ENCODE peak calls at places on chromosomes 1 and 21, in eight cellular contexts. One of them, this sample, is unnamed.

GRCh38 chr1:189149547-189150375 is 1327.9 kb downstream of the BRINP3 start:
- DNase-seq in BJ: no peak
- DNase-seq in A549: peak; percentile 80
- DNase-seq in pancreas: peak; percentile 21
- DNase-seq in dorsolateral prefrontal cortex: no peak
- DNase-seq in fibroblast of lung: no peak
- DNase-seq in epithelial cell of esophagus: no peak
- DNase-seq in stomach: peak; percentile 26
- DNase-seq in this sample: peak; percentile 17

GRCh38 chr21:45620201-45620600 is 23.3 kb upstream of the PCBP3 start:
- DNase-seq in epithelial cell of esophagus: no peak
- DNase-seq in A549: no peak
- DNase-seq in fibroblast of lung: no peak
- DNase-seq in stomach: no peak
- DNase-seq in BJ: no peak
- DNase-seq in dorsolateral prefrontal cortex: peak; percentile 2
- DNase-seq in pancreas: no peak
- DNase-seq in this sample: no peak

GRCh38 chr1:24506706-24507422 is 4.2 kb downstream of the RCAN3 start:
- DNase-seq in BJ: no peak
- DNase-seq in fibroblast of lung: no peak
- DNase-seq in epithelial cell of esophagus: no peak
- DNase-seq in stomach: no peak
- DNase-seq in dorsolateral prefrontal cortex: no peak
- DNase-seq in A549: no peak
- DNase-seq in pancreas: no peak
- DNase-seq in this sample: no peak

GRCh38 chr1:51768971-51769601 is 109.4 kb downstream of the NRDC start:
- DNase-seq in stomach: no peak
- DNase-seq in fibroblast of lung: peak; percentile 56
- DNase-seq in BJ: no peak
- DNase-seq in epithelial cell of esophagus: peak; percentile 71
- DNase-seq in pancreas: no peak
- DNase-seq in A549: peak; percentile 65
- DNase-seq in dorsolateral prefrontal cortex: no peak
- DNase-seq in this sample: peak; percentile 68

GRCh38 chr1:222914861-222915632 is 100.2 kb downstream of the DISP1 start:
- DNase-seq in BJ: no peak
- DNase-seq in dorsolateral prefrontal cortex: no peak
- DNase-seq in stomach: no peak
- DNase-seq in A549: peak; percentile 47
- DNase-seq in pancreas: no peak
- DNase-seq in fibroblast of lung: peak; percentile 82
- DNase-seq in epithelial cell of esophagus: peak; percentile 80
- DNase-seq in this sample: no peak

GRCh38 chr1:226482196-226482595 is 66.4 kb upstream of the STUM start:
- DNase-seq in epithelial cell of esophagus: no peak
- DNase-seq in fibroblast of lung: no peak
- DNase-seq in stomach: peak; percentile 13
- DNase-seq in pancreas: no peak
- DNase-seq in A549: no peak
- DNase-seq in BJ: no peak
- DNase-seq in dorsolateral prefrontal cortex: no peak
- DNase-seq in this sample: no peak

GRCh38 chr1:95627244-95627643 is 393.2 kb downstream of the RWDD3 start:
- DNase-seq in A549: no peak
- DNase-seq in epithelial cell of esophagus: peak; percentile 7
- DNase-seq in BJ: no peak
- DNase-seq in pancreas: no peak
- DNase-seq in dorsolateral prefrontal cortex: no peak
- DNase-seq in stomach: no peak
- DNase-seq in fibroblast of lung: no peak
- DNase-seq in this sample: no peak

GRCh38 chr1:24920155-24920925 is 9.7 kb downstream of the RUNX3 start:
- DNase-seq in dorsolateral prefrontal cortex: no peak
- DNase-seq in fibroblast of lung: no peak
- DNase-seq in A549: no peak
- DNase-seq in epithelial cell of esophagus: no peak
- DNase-seq in stomach: no peak
- DNase-seq in BJ: no peak
- DNase-seq in pancreas: no peak
- DNase-seq in this sample: peak; percentile 73

GRCh38 chr21:44756416-44757185 is 45.0 kb downstream of the UBE2G2 start:
- DNase-seq in fibroblast of lung: no peak
- DNase-seq in pancreas: no peak
- DNase-seq in epithelial cell of esophagus: peak; percentile 72
- DNase-seq in A549: no peak
- DNase-seq in dorsolateral prefrontal cortex: no peak
- DNase-seq in stomach: no peak
- DNase-seq in BJ: no peak
- DNase-seq in this sample: no peak

GRCh38 chr1:85550784-85551516 is 29.6 kb upstream of the CCN1 start:
- DNase-seq in pancreas: no peak
- DNase-seq in fibroblast of lung: peak; percentile 91
- DNase-seq in stomach: no peak
- DNase-seq in BJ: peak; percentile 33
- DNase-seq in epithelial cell of esophagus: peak; percentile 84
- DNase-seq in dorsolateral prefrontal cortex: no peak
- DNase-seq in A549: no peak
- DNase-seq in this sample: no peak

GRCh38 chr1:67556297-67556900 is 126.2 kb upstream of the SERBP1 start:
- DNase-seq in pancreas: no peak
- DNase-seq in fibroblast of lung: no peak
- DNase-seq in A549: no peak
- DNase-seq in stomach: no peak
- DNase-seq in epithelial cell of esophagus: no peak
- DNase-seq in dorsolateral prefrontal cortex: no peak
- DNase-seq in BJ: no peak
- DNase-seq in this sample: no peak

GRCh38 chr1:186044079-186044685 is 310.0 kb downstream of the HMCN1 start:
- DNase-seq in fibroblast of lung: no peak
- DNase-seq in pancreas: no peak
- DNase-seq in BJ: no peak
- DNase-seq in stomach: no peak
- DNase-seq in dorsolateral prefrontal cortex: no peak
- DNase-seq in A549: no peak
- DNase-seq in epithelial cell of esophagus: no peak
- DNase-seq in this sample: no peak

GRCh38 chr1:239719642-239720258 is 333.4 kb downstream of the CHRM3 start:
- DNase-seq in epithelial cell of esophagus: no peak
- DNase-seq in BJ: no peak
- DNase-seq in stomach: no peak
- DNase-seq in fibroblast of lung: no peak
- DNase-seq in pancreas: no peak
- DNase-seq in dorsolateral prefrontal cortex: no peak
- DNase-seq in A549: no peak
- DNase-seq in this sample: no peak

GRCh38 chr1:43267818-43268425 is 1.9 kb upstream of the TMEM125 start:
- DNase-seq in A549: no peak
- DNase-seq in stomach: peak; percentile 23
- DNase-seq in epithelial cell of esophagus: no peak
- DNase-seq in fibroblast of lung: no peak
- DNase-seq in BJ: no peak
- DNase-seq in dorsolateral prefrontal cortex: peak; percentile 7
- DNase-seq in pancreas: peak; percentile 9
- DNase-seq in this sample: no peak

GRCh38 chr1:59761440-59761839 is 53.3 kb upstream of the HOOK1 start:
- DNase-seq in A549: no peak
- DNase-seq in stomach: no peak
- DNase-seq in pancreas: no peak
- DNase-seq in BJ: no peak
- DNase-seq in epithelial cell of esophagus: peak; percentile 88
- DNase-seq in dorsolateral prefrontal cortex: no peak
- DNase-seq in fibroblast of lung: no peak
- DNase-seq in this sample: no peak

GRCh38 chr1:3352952-3353331 is 101.5 kb upstream of the ARHGEF16 start:
- DNase-seq in A549: no peak
- DNase-seq in pancreas: no peak
- DNase-seq in fibroblast of lung: peak; percentile 77
- DNase-seq in stomach: no peak
- DNase-seq in dorsolateral prefrontal cortex: no peak
- DNase-seq in epithelial cell of esophagus: no peak
- DNase-seq in BJ: no peak
- DNase-seq in this sample: no peak

GRCh38 chr21:33412832-33413519 is 9.8 kb downstream of the IFNGR2 start:
- DNase-seq in fibroblast of lung: no peak
- DNase-seq in epithelial cell of esophagus: no peak
- DNase-seq in A549: no peak
- DNase-seq in pancreas: no peak
- DNase-seq in stomach: peak; percentile 37
- DNase-seq in BJ: no peak
- DNase-seq in dorsolateral prefrontal cortex: no peak
- DNase-seq in this sample: peak; percentile 71

GRCh38 chr1:93587354-93587753 is 94.3 kb downstream of the BCAR3 start:
- DNase-seq in A549: no peak
- DNase-seq in dorsolateral prefrontal cortex: no peak
- DNase-seq in epithelial cell of esophagus: no peak
- DNase-seq in fibroblast of lung: no peak
- DNase-seq in pancreas: no peak
- DNase-seq in BJ: no peak
- DNase-seq in stomach: no peak
- DNase-seq in this sample: no peak

GRCh38 chr1:93585059-93585966 is 96.3 kb downstream of the BCAR3 start:
- DNase-seq in pancreas: peak; percentile 97
- DNase-seq in epithelial cell of esophagus: peak; percentile 59
- DNase-seq in fibroblast of lung: peak; percentile 50
- DNase-seq in A549: peak; percentile 84
- DNase-seq in BJ: no peak
- DNase-seq in dorsolateral prefrontal cortex: no peak
- DNase-seq in stomach: peak; percentile 99
- DNase-seq in this sample: no peak

GRCh38 chr1:93588955-93589354 is 92.7 kb downstream of the BCAR3 start:
- DNase-seq in dorsolateral prefrontal cortex: no peak
- DNase-seq in stomach: no peak
- DNase-seq in A549: no peak
- DNase-seq in epithelial cell of esophagus: no peak
- DNase-seq in pancreas: no peak
- DNase-seq in BJ: no peak
- DNase-seq in fibroblast of lung: no peak
- DNase-seq in this sample: no peak

GRCh38 chr1:93591291-93591832 is 90.3 kb downstream of the BCAR3 start:
- DNase-seq in epithelial cell of esophagus: no peak
- DNase-seq in BJ: no peak
- DNase-seq in fibroblast of lung: no peak
- DNase-seq in dorsolateral prefrontal cortex: no peak
- DNase-seq in pancreas: no peak
- DNase-seq in stomach: no peak
- DNase-seq in A549: peak; percentile 55
- DNase-seq in this sample: no peak

DNA sequence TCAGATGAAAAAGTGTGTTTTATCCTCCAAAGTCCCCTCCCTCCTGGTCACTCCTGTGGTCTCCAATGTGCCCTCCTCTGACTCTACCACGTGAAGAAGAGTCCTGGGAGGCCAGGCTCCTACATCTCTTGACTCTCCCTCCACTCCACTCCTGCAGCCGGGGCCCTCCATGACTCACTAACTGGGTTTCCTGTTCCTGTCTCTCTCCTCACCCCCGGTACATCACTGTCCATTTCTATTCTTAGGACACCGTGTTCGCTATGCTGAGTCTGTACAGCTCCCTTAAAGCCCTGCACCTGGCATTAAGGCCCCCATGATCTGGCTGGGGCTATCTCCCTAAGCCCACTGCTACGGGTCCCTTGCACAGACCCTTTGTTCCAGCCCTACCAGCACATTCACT is 93.4 kb downstream of the BCAR3 start:
- DNase-seq in A549: no peak
- DNase-seq in fibroblast of lung: peak; percentile 48
- DNase-seq in BJ: no peak
- DNase-seq in pancreas: no peak
- DNase-seq in epithelial cell of esophagus: no peak
- DNase-seq in dorsolateral prefrontal cortex: no peak
- DNase-seq in stomach: no peak
- DNase-seq in this sample: no peak
- H3K4me3 ChIP-seq in A549: no peak overlapping the region
- H3K4me3 ChIP-seq in fibroblast of lung: no peak overlapping the region
- H3K4me3 ChIP-seq in BJ: no peak overlapping the region
- H3K4me3 ChIP-seq in pancreas: no peak overlapping the region
- H3K4me3 ChIP-seq in epithelial cell of esophagus: no peak overlapping the region
- H3K4me3 ChIP-seq in dorsolateral prefrontal cortex: no peak overlapping the region
- H3K4me3 ChIP-seq in stomach: no peak overlapping the region
- H3K4me3 ChIP-seq in this sample: no peak overlapping the region

GRCh38 chr1:5664906-5665875 is 327.0 kb downstream of the NPHP4 start:
- DNase-seq in stomach: no peak
- DNase-seq in BJ: no peak
- DNase-seq in pancreas: no peak
- DNase-seq in dorsolateral prefrontal cortex: no peak
- DNase-seq in A549: no peak
- DNase-seq in epithelial cell of esophagus: no peak
- DNase-seq in fibroblast of lung: no peak
- DNase-seq in this sample: no peak

GRCh38 chr1:5670590-5671350 is 321.5 kb downstream of the NPHP4 start:
- DNase-seq in epithelial cell of esophagus: no peak
- DNase-seq in stomach: no peak
- DNase-seq in A549: no peak
- DNase-seq in BJ: no peak
- DNase-seq in dorsolateral prefrontal cortex: no peak
- DNase-seq in fibroblast of lung: no peak
- DNase-seq in pancreas: no peak
- DNase-seq in this sample: no peak

GRCh38 chr1:5664081-5664480 is 328.1 kb downstream of the NPHP4 start:
- DNase-seq in BJ: no peak
- DNase-seq in dorsolateral prefrontal cortex: no peak
- DNase-seq in epithelial cell of esophagus: no peak
- DNase-seq in stomach: no peak
- DNase-seq in fibroblast of lung: no peak
- DNase-seq in A549: no peak
- DNase-seq in pancreas: no peak
- DNase-seq in this sample: no peak

GRCh38 chr1:5662362-5663126 is 329.7 kb downstream of the NPHP4 start:
- DNase-seq in pancreas: no peak
- DNase-seq in stomach: no peak
- DNase-seq in fibroblast of lung: no peak
- DNase-seq in BJ: no peak
- DNase-seq in A549: no peak
- DNase-seq in epithelial cell of esophagus: no peak
- DNase-seq in dorsolateral prefrontal cortex: no peak
- DNase-seq in this sample: no peak

GRCh38 chr1:5667513-5668325 is 324.5 kb downstream of the NPHP4 start:
- DNase-seq in epithelial cell of esophagus: no peak
- DNase-seq in fibroblast of lung: no peak
- DNase-seq in dorsolateral prefrontal cortex: no peak
- DNase-seq in stomach: no peak
- DNase-seq in pancreas: no peak
- DNase-seq in BJ: no peak
- DNase-seq in A549: no peak
- DNase-seq in this sample: no peak
- H3K4me3 ChIP-seq in epithelial cell of esophagus: no peak overlapping the region
- H3K4me3 ChIP-seq in fibroblast of lung: no peak overlapping the region
- H3K4me3 ChIP-seq in dorsolateral prefrontal cortex: no peak overlapping the region
- H3K4me3 ChIP-seq in stomach: no peak overlapping the region
- H3K4me3 ChIP-seq in pancreas: no peak overlapping the region
- H3K4me3 ChIP-seq in BJ: no peak overlapping the region
- H3K4me3 ChIP-seq in A549: no peak overlapping the region
- H3K4me3 ChIP-seq in this sample: no peak overlapping the region

GRCh38 chr1:27374687-27375086 is at the start of gene FCN3:
- DNase-seq in stomach: no peak
- DNase-seq in epithelial cell of esophagus: no peak
- DNase-seq in fibroblast of lung: no peak
- DNase-seq in pancreas: no peak
- DNase-seq in dorsolateral prefrontal cortex: no peak
- DNase-seq in BJ: no peak
- DNase-seq in A549: no peak
- DNase-seq in this sample: no peak
- H3K4me3 ChIP-seq in stomach: no peak within 1 kb of the TSS
- H3K4me3 ChIP-seq in epithelial cell of esophagus: no peak within 1 kb of the TSS
- H3K4me3 ChIP-seq in fibroblast of lung: no peak within 1 kb of the TSS
- H3K4me3 ChIP-seq in pancreas: no peak within 1 kb of the TSS
- H3K4me3 ChIP-seq in dorsolateral prefrontal cortex: no peak within 1 kb of the TSS
- H3K4me3 ChIP-seq in BJ: no peak within 1 kb of the TSS
- H3K4me3 ChIP-seq in A549: no peak within 1 kb of the TSS
- H3K4me3 ChIP-seq in this sample: no peak within 1 kb of the TSS

GRCh38 chr1:31789259-31790065 is 25.3 kb upstream of the ADGRB2 start:
- DNase-seq in A549: peak; percentile 86
- DNase-seq in pancreas: peak; percentile 91
- DNase-seq in BJ: peak; percentile 37
- DNase-seq in stomach: peak; percentile 98
- DNase-seq in dorsolateral prefrontal cortex: peak; percentile 95
- DNase-seq in epithelial cell of esophagus: peak; percentile 88
- DNase-seq in fibroblast of lung: peak; percentile 85
- DNase-seq in this sample: peak; percentile 92
- H3K4me3 ChIP-seq in A549: peak overlapping the region; percentile 69
- H3K4me3 ChIP-seq in pancreas: peak overlapping the region; percentile 46
- H3K4me3 ChIP-seq in BJ: peak overlapping the region; percentile 55
- H3K4me3 ChIP-seq in stomach: peak overlapping the region; percentile 58
- H3K4me3 ChIP-seq in dorsolateral prefrontal cortex: peak overlapping the region; percentile 79
- H3K4me3 ChIP-seq in epithelial cell of esophagus: peak overlapping the region; percentile 67
- H3K4me3 ChIP-seq in fibroblast of lung: peak overlapping the region; percentile 69
- H3K4me3 ChIP-seq in this sample: peak overlapping the region; percentile 58